ENCODE peak calls at places on chromosomes 1 and 21, in seven cellular contexts. T is body of pancreas; E is tibial artery; P is CD4-positive, alpha-beta memory T cell; D is right lobe of liver; X is SK-N-SH; Z is GM23248. O is an unnamed sample.

GRCh38 chr1:151992345-151993083 is 1.1 kb downstream of the S100A10 start:
- DNase-seq in D (peak), P (no peak), Z (peak), T (peak), E (peak), X (no peak), O (no peak)

GRCh38 chr1:201346337-201346939 is 31.0 kb downstream of the TNNT2 start:
- DNase-seq in D (no peak), Z (peak), P (no peak), T (peak), X (peak), E (no peak), O (no peak)

GRCh38 chr1:237470712-237471310 is 419.9 kb downstream of the ZP4 start:
- DNase-seq in Z (no peak), D (no peak), P (no peak), X (no peak), T (peak), E (no peak), O (no peak)

GRCh38 chr1:81848880-81849500 is 48.3 kb downstream of the ADGRL2 start:
- DNase-seq in E (no peak), P (no peak), T (no peak), D (no peak), Z (no peak), X (no peak), O (no peak)

GRCh38 chr1:103220503-103221095 is 112.3 kb upstream of the COL11A1 start:
- DNase-seq in D (no peak), T (no peak), Z (peak), X (no peak), E (no peak), P (no peak), O (no peak)

GRCh38 chr1:231091853-231092301 is 51.8 kb upstream of the FAM89A start:
- DNase-seq in D (no peak), T (peak), P (peak), X (no peak), Z (peak), E (no peak), O (peak)

GRCh38 chr1:109089242-109090015 is 1.1 kb upstream of the TMEM167B start:
- DNase-seq in T (peak), X (peak), P (no peak), E (no peak), Z (peak), D (peak), O (peak)

GRCh38 chr1:226678251-226678650 is 60.8 kb downstream of the ITPKB start:
- DNase-seq in E (no peak), D (no peak), X (no peak), T (no peak), P (no peak), Z (no peak), O (no peak)

GRCh38 chr1:164813781-164814180 is 254.8 kb downstream of the PBX1 start:
- DNase-seq in Z (no peak), E (no peak), X (no peak), D (no peak), T (no peak), P (no peak), O (no peak)

GRCh38 chr1:209363112-209363511 is 220.4 kb upstream of the CAMK1G start:
- DNase-seq in T (no peak), E (no peak), P (no peak), Z (no peak), D (no peak), X (no peak), O (no peak)

GRCh38 chr1:162942903-162943567 is 82.1 kb upstream of the CCDC190 start:
- DNase-seq in D (no peak), Z (peak), E (no peak), X (no peak), P (no peak), T (no peak), O (no peak)

GRCh38 chr1:193242000-193242399 is 55.6 kb upstream of the B3GALT2 start:
- DNase-seq in E (no peak), Z (no peak), D (no peak), P (no peak), T (no peak), X (no peak), O (no peak)

GRCh38 chr1:173093721-173094450 is 43.1 kb upstream of the TNFSF18 start:
- DNase-seq in T (no peak), X (no peak), D (no peak), P (no peak), E (no peak), Z (peak), O (no peak)

GRCh38 chr1:10031461-10031860 is 1.3 kb upstream of the UBE4B start:
- DNase-seq in Z (peak), E (no peak), X (no peak), P (no peak), D (no peak), T (no peak), O (no peak)

GRCh38 chr1:28955930-28956552 is 41.7 kb downstream of the EPB41 start:
- DNase-seq in X (no peak), D (no peak), P (no peak), Z (peak), E (no peak), T (no peak), O (no peak)

GRCh38 chr1:60874703-60875102 is 207.7 kb upstream of the NFIA start:
- DNase-seq in Z (peak), T (no peak), X (no peak), P (no peak), D (no peak), E (no peak), O (no peak)

GRCh38 chr1:69982992-69983391 is 222.4 kb downstream of the LRRC40 start:
- DNase-seq in T (no peak), D (no peak), Z (peak), E (no peak), X (no peak), P (no peak), O (no peak)

GRCh38 chr21:45439171-45439872 is 34.4 kb downstream of the COL18A1 start:
- DNase-seq in Z (peak), E (peak), P (peak), D (peak), X (peak), T (peak), O (peak)

GRCh38 chr21:45440736-45441350 is 35.9 kb downstream of the COL18A1 start:
- DNase-seq in Z (no peak), X (no peak), T (no peak), E (no peak), P (no peak), D (peak), O (no peak)

GRCh38 chr21:45439901-45440461 is 35.0 kb downstream of the COL18A1 start:
- DNase-seq in T (no peak), X (no peak), P (no peak), Z (no peak), E (no peak), D (no peak), O (no peak)

GRCh38 chr21:45436371-45437040 is 31.5 kb downstream of the COL18A1 start:
- DNase-seq in D (no peak), P (no peak), X (no peak), E (no peak), T (no peak), Z (no peak), O (no peak)

DNA sequence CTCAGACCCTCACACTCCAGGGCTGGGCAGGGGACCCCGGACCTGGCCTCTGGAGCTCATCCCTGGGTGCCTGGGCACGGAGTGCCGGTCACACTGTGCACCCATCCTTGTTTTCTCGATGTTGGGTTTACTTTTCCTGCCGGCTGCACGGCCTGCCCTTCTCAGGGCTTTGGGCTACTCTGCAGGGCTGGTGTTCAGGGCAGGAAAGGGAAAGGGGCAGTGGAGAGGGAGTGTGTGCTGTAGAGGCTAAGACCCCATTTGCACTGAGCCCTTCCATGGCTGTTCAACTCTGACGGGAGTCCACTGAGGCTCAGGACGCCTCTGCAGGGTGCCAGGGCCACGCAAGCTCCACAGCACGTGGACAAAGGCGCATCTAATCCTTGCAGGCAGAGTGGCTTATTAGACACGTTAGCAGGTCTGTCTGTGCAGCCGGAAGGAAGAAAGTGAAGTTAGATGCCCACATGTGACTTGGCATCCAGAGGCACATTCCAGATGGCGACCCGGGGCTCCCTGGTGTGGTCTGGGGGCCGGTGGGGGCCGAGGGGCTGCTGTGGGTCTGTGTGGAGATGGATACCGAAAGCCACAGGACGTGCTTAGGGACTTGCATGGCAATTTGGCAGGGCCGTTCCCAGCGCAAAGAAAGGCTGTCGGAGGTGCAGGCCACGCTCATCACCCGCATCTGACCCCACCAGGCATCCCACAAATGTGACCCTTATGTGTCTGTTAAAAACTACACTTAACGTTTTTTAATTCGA is 33.6 kb downstream of the COL18A1 start:
- DNase-seq in Z (no peak), D (no peak), T (no peak), E (no peak), X (no peak), P (no peak), O (no peak)
- H3K27ac ChIP-seq in Z (no peak), D (peak), T (peak), E (peak), X (no peak), P (peak), O (peak)

GRCh38 chr1:32386993-32387392 is 7.2 kb downstream of the BSDC1 start:
- DNase-seq in T (no peak), E (no peak), X (no peak), Z (no peak), P (no peak), D (no peak), O (no peak)
- H3K27ac ChIP-seq in T (no peak), E (no peak), X (no peak), Z (no peak), P (no peak), D (no peak), O (no peak)

GRCh38 chr1:54989968-54990810 is 8.5 kb upstream of the BSND start:
- DNase-seq in T (no peak), P (no peak), X (no peak), Z (peak), E (no peak), D (no peak), O (no peak)
- H3K27ac ChIP-seq in T (no peak), P (no peak), X (no peak), Z (no peak), E (peak), D (no peak), O (no peak)

GRCh38 chr1:229843627-229844238 is 217.7 kb downstream of the URB2 start:
- DNase-seq in E (no peak), P (no peak), T (peak), X (no peak), Z (peak), D (no peak), O (no peak)
- H3K27ac ChIP-seq in E (peak), P (no peak), T (peak), X (no peak), Z (no peak), D (no peak), O (no peak)

O was measured in substantia nigra.